ENCODE peak calls at places on chromosomes 12 and 14, in five cellular contexts. M is HepG2, T is K562, Q is H1, N is GM12878. V is an unnamed sample.

GRCh38 chr12:8078400-8078799 is 3.7 kb upstream of the NECAP1 start:
- DNase-seq in M (no peak), T (peak; percentile 61), Q (no peak), N (no peak), V (peak; percentile 64)

GRCh38 chr14:63134801-63135200 is 69.4 kb upstream of the RHOJ start:
- DNase-seq in M (no peak), T (peak; percentile 3), Q (no peak), N (no peak), V (peak; percentile 30)

GRCh38 chr12:77325505-77325904 is 260.1 kb upstream of the E2F7 start:
- DNase-seq in M (no peak), T (no peak), Q (no peak), N (no peak), V (peak; percentile 54)

GRCh38 chr14:70885343-70886014 is 21.8 kb upstream of the PCNX1 start:
- DNase-seq in M (no peak), T (no peak), Q (no peak), N (no peak), V (peak; percentile 39)

GRCh38 chr12:65902504-65902903 is 78.2 kb downstream of the HMGA2 start:
- DNase-seq in M (no peak), T (no peak), Q (no peak), N (no peak), V (no peak)

GRCh38 chr12:40942326-40942725 is 245.8 kb upstream of the PDZRN4 start:
- DNase-seq in M (no peak), T (no peak), Q (no peak), N (no peak), V (no peak)

GRCh38 chr12:3132636-3133409 is 55.6 kb downstream of the TSPAN9 start:
- DNase-seq in M (no peak), T (no peak), Q (no peak), N (no peak), V (peak; percentile 60)

GRCh38 chr14:94142247-94142646 is 12.8 kb upstream of the IFI27L2 start:
- DNase-seq in M (no peak), T (no peak), Q (no peak), N (no peak), V (no peak)

GRCh38 chr12:3489057-3489456 is 1.9 kb upstream of the PRMT8 start:
- DNase-seq in M (no peak), T (no peak), Q (no peak), N (no peak), V (no peak)

GRCh38 chr12:6768385-6769002 is 2.3 kb downstream of the PTMS start:
- DNase-seq in M (no peak), T (no peak), Q (no peak), N (no peak), V (no peak)

GRCh38 chr12:43957732-43958131 is 121.9 kb downstream of the TMEM117 start:
- DNase-seq in M (peak; percentile 49), T (peak; percentile 44), Q (no peak), N (peak; percentile 28), V (peak; percentile 52)

GRCh38 chr12:779745-780734 is 27.7 kb downstream of the WNK1 start:
- DNase-seq in M (peak; percentile 41), T (no peak), Q (no peak), N (no peak), V (no peak)

GRCh38 chr12:50665170-50665569 is 98.7 kb upstream of the ATF1 start:
- DNase-seq in M (no peak), T (no peak), Q (no peak), N (no peak), V (no peak)

GRCh38 chr12:83065562-83065961 is 378.9 kb downstream of the TMTC2 start:
- DNase-seq in M (no peak), T (no peak), Q (no peak), N (no peak), V (no peak)

GRCh38 chr12:27931390-27931789 is 41.1 kb downstream of the PTHLH start:
- DNase-seq in M (no peak), T (no peak), Q (no peak), N (no peak), V (no peak)

GRCh38 chr14:92650581-92651105 is 97.8 kb downstream of the LGMN start:
- DNase-seq in M (no peak), T (no peak), Q (no peak), N (no peak), V (no peak)

GRCh38 chr12:64387201-64387816 is 3.2 kb downstream of the C12orf56 start:
- DNase-seq in M (no peak), T (no peak), Q (no peak), N (no peak), V (no peak)

GRCh38 chr14:54532111-54533012 is 22.7 kb downstream of the CGRRF1 start:
- DNase-seq in M (no peak), T (no peak), Q (no peak), N (peak; percentile 53), V (no peak)
- TF ChIP-seq YY1 in M (no peak), T (no peak), Q (no peak), N (peak; percentile 21), V (no peak)

GRCh38 chr14:100290607-100291304 is 15.5 kb downstream of the SLC25A29 start:
- DNase-seq in M (peak; percentile 86), T (no peak), Q (no peak), N (no peak), V (peak; percentile 26)
- TF ChIP-seq CHD2 in M (no peak), T (no peak), Q (no peak), N (no peak), V (no peak)

GRCh38 chr14:73325630-73326299 is 88.5 kb downstream of the PAPLN start:
- DNase-seq in M (no peak), T (peak; percentile 30), Q (no peak), N (no peak), V (no peak)
- TF ChIP-seq YY1 in M (no peak), T (no peak), Q (no peak), N (no peak), V (no peak)

GRCh38 chr14:74868739-74869138 is 7.2 kb downstream of the PROX2 start:
- DNase-seq in M (no peak), T (no peak), Q (no peak), N (no peak), V (no peak)

GRCh38 chr14:74875204-74875603 is 741 bp downstream of the PROX2 start:
- DNase-seq in M (no peak), T (no peak), Q (no peak), N (no peak), V (no peak)

GRCh38 chr14:74875941-74876913 is at the start of gene PROX2:
- DNase-seq in M (no peak), T (no peak), Q (no peak), N (no peak), V (no peak)

GRCh38 chr14:74867673-74868072 is 8.3 kb downstream of the PROX2 start:
- DNase-seq in M (no peak), T (no peak), Q (no peak), N (no peak), V (peak; percentile 61)

GRCh38 chr14:74871819-74872218 is 4.1 kb downstream of the PROX2 start:
- DNase-seq in M (no peak), T (no peak), Q (no peak), N (no peak), V (no peak)
- TF ChIP-seq CHD2 in M (no peak), T (no peak), Q (no peak), N (no peak), V (no peak)